ENCODE peak calls at places on chromosomes 16 and 17, in five cellular contexts. One of them, this sample, is unnamed.

GRCh38 chr17:75889454-75889853 is 7.3 kb downstream of the TRIM65 start:
- DNase-seq in K562: no peak
- DNase-seq in AG10803: no peak
- DNase-seq in OCI-LY7: no peak
- DNase-seq in HFFc6: no peak
- DNase-seq in this sample: no peak

GRCh38 chr17:32396343-32396742 is 46.4 kb downstream of the ZNF207 start:
- DNase-seq in OCI-LY7: no peak
- DNase-seq in HFFc6: no peak
- DNase-seq in AG10803: no peak
- DNase-seq in K562: no peak
- DNase-seq in this sample: no peak

GRCh38 chr17:36705651-36706436 is 104.5 kb downstream of the MRM1 start:
- DNase-seq in AG10803: peak
- DNase-seq in HFFc6: peak
- DNase-seq in OCI-LY7: peak
- DNase-seq in K562: peak
- DNase-seq in this sample: peak

GRCh38 chr17:68533887-68534700 is 21.9 kb downstream of the PRKAR1A start:
- DNase-seq in K562: no peak
- DNase-seq in AG10803: peak
- DNase-seq in HFFc6: peak
- DNase-seq in OCI-LY7: peak
- DNase-seq in this sample: no peak

GRCh38 chr17:77400445-77400870 is 259.7 kb downstream of the SEC14L1 start:
- DNase-seq in HFFc6: no peak
- DNase-seq in AG10803: peak
- DNase-seq in K562: peak
- DNase-seq in OCI-LY7: peak
- DNase-seq in this sample: peak

GRCh38 chr16:71467810-71468209 is 5.8 kb upstream of the ZNF23 start:
- DNase-seq in OCI-LY7: peak
- DNase-seq in HFFc6: no peak
- DNase-seq in K562: peak
- DNase-seq in AG10803: no peak
- DNase-seq in this sample: peak

GRCh38 chr17:34252890-34253525 is 2.1 kb upstream of the CCL2 start:
- DNase-seq in OCI-LY7: no peak
- DNase-seq in HFFc6: peak
- DNase-seq in AG10803: peak
- DNase-seq in K562: no peak
- DNase-seq in this sample: no peak

GRCh38 chr16:89000207-89000959 is 23.4 kb upstream of the CBFA2T3 start:
- DNase-seq in OCI-LY7: no peak
- DNase-seq in AG10803: no peak
- DNase-seq in K562: no peak
- DNase-seq in HFFc6: no peak
- DNase-seq in this sample: no peak

GRCh38 chr17:46148247-46148646 is 45.0 kb downstream of the KANSL1 start:
- DNase-seq in AG10803: no peak
- DNase-seq in OCI-LY7: no peak
- DNase-seq in K562: no peak
- DNase-seq in HFFc6: no peak
- DNase-seq in this sample: no peak

GRCh38 chr17:49705254-49705653 is 2.5 kb downstream of the SLC35B1 start:
- DNase-seq in OCI-LY7: no peak
- DNase-seq in K562: no peak
- DNase-seq in HFFc6: no peak
- DNase-seq in AG10803: no peak
- DNase-seq in this sample: no peak

GRCh38 chr17:49707246-49707607 is 537 bp downstream of the SLC35B1 start:
- DNase-seq in K562: peak
- DNase-seq in OCI-LY7: peak
- DNase-seq in AG10803: no peak
- DNase-seq in HFFc6: no peak
- DNase-seq in this sample: no peak

GRCh38 chr17:49703557-49704277 is 4.0 kb downstream of the SLC35B1 start:
- DNase-seq in OCI-LY7: peak
- DNase-seq in HFFc6: peak
- DNase-seq in AG10803: peak
- DNase-seq in K562: peak
- DNase-seq in this sample: peak

GRCh38 chr17:49707608-49708514 is at the start of gene SLC35B1:
- DNase-seq in HFFc6: peak
- DNase-seq in OCI-LY7: peak
- DNase-seq in K562: peak
- DNase-seq in AG10803: peak
- DNase-seq in this sample: peak

DNA sequence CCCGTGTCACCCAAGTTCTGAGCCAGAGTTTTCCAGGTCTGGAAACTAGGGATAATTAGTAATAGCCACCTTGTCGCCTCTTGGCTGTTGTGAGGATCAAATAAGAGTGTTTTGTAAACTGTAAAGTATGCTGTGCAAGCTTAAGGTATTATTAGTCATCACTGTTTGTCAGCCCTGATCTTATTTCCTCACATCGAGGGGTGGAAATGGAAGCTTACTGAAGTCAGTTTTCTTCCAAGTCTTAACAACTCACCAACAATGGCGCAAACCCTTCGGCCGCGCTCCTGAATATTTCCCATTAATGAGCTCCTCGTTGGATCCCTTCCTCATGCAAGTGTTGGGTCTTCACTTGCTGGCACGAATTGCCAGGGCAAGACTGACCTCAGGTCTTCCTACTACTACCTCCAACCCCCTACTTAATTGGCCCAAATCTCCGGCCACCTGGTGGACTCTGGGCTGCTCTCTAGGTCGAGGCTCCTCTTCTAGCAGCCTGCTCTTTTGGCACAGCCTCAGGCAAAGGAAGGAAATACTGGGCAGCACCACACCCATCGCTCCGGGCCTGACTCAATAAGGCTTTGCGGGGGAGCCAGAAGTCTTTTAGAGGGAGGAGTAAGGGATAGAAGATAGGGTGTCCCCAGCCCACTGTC is 874 bp upstream of the SLC35B1 start:
- DNase-seq in HFFc6: no peak
- DNase-seq in OCI-LY7: no peak
- DNase-seq in AG10803: no peak
- DNase-seq in K562: peak
- DNase-seq in this sample: no peak
- TF ChIP-seq CTCF in HFFc6: no peak
- TF ChIP-seq CTCF in OCI-LY7: peak
- TF ChIP-seq CTCF in AG10803: no peak
- TF ChIP-seq CTCF in K562: peak
- TF ChIP-seq CTCF in this sample: no peak

GRCh38 chr17:44384281-44384822 is 5.1 kb downstream of the ITGA2B start:
- DNase-seq in OCI-LY7: no peak
- DNase-seq in HFFc6: no peak
- DNase-seq in AG10803: no peak
- DNase-seq in K562: no peak
- DNase-seq in this sample: no peak

GRCh38 chr17:44386182-44386525 is 3.3 kb downstream of the ITGA2B start:
- DNase-seq in HFFc6: no peak
- DNase-seq in OCI-LY7: no peak
- DNase-seq in AG10803: no peak
- DNase-seq in K562: no peak
- DNase-seq in this sample: no peak

GRCh38 chr17:44384823-44385286 is 4.6 kb downstream of the ITGA2B start:
- DNase-seq in K562: no peak
- DNase-seq in OCI-LY7: no peak
- DNase-seq in AG10803: no peak
- DNase-seq in HFFc6: no peak
- DNase-seq in this sample: peak

GRCh38 chr17:44383861-44384260 is 5.6 kb downstream of the ITGA2B start:
- DNase-seq in K562: no peak
- DNase-seq in OCI-LY7: no peak
- DNase-seq in HFFc6: no peak
- DNase-seq in AG10803: no peak
- DNase-seq in this sample: no peak

GRCh38 chr17:44385287-44386181 is 3.9 kb downstream of the ITGA2B start:
- DNase-seq in OCI-LY7: peak
- DNase-seq in K562: peak
- DNase-seq in HFFc6: peak
- DNase-seq in AG10803: peak
- DNase-seq in this sample: peak
- TF ChIP-seq CTCF in OCI-LY7: peak
- TF ChIP-seq CTCF in K562: peak
- TF ChIP-seq CTCF in HFFc6: peak
- TF ChIP-seq CTCF in AG10803: peak
- TF ChIP-seq CTCF in this sample: peak

DNA sequence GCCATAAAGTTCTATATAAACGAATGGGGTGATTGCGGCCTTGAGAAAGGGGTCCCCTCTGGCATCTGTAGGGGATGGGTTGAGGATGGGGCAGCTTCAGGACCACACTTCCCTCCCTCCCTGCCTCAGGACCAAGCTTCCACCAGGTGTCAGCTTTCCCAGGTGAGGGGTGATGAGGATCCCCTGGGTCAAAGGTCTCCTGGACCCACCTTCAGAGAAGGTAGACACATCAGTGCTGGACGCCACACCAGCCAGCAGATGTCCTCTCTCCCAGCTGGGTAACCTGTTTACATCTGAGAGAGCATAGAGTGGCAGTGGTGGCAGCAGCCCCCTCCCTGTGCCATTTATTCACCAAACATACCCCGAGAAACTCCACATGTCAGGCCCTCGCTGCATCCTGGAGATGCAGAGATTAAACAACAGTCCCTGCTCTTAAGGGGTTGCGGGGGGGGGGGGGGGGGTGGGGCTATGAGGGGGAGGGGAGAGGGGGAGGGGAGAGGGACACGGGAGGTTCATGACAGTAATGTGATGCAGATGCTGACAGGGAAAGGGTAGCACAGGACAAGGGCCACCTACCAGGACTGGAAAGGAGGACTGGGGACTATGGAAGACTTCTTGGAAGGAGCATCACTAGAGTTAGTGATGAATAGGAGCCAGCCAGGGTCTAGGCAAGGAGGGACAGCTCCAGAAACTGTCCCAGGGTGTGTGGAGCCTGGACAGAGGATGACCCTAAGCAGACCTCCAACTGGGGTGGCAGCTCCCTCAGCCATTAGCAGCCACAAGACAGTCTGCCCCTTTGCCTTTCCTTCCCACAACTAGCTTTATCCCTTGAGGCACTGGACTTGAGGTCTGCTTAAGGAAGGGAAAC is 5.0 kb downstream of the PROCA1 start:
- DNase-seq in K562: no peak
- DNase-seq in AG10803: no peak
- DNase-seq in HFFc6: no peak
- DNase-seq in OCI-LY7: no peak
- DNase-seq in this sample: no peak
- TF ChIP-seq CTCF in K562: no peak
- TF ChIP-seq CTCF in AG10803: no peak
- TF ChIP-seq CTCF in HFFc6: no peak
- TF ChIP-seq CTCF in OCI-LY7: no peak
- TF ChIP-seq CTCF in this sample: no peak

DNA sequence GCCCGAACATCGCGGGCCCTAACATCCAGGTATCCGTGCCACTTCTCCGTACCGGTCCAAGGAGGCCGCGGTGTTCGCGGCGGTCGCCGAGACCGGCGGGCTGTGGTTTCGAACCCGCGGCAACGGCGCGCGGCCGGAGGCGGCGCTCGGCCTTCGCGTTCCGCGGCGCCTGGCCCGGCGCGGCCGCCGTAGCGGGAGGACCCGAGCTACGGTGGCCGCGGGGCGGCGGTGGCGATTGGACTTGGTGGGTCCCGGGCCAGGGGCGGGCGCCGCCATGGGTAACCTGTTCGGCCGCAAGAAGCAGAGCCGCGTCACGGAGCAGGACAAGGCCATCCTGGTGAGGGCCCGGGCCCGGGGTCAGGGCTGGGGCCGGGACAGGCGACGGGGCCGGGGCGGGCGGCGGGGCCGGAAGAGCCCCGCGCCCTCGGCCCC is at the start of gene CHMP6:
- DNase-seq in AG10803: peak
- DNase-seq in OCI-LY7: peak
- DNase-seq in K562: peak
- DNase-seq in HFFc6: peak
- DNase-seq in this sample: peak
- TF ChIP-seq CTCF in AG10803: peak
- TF ChIP-seq CTCF in OCI-LY7: no peak
- TF ChIP-seq CTCF in K562: no peak
- TF ChIP-seq CTCF in HFFc6: peak
- TF ChIP-seq CTCF in this sample: no peak

DNA sequence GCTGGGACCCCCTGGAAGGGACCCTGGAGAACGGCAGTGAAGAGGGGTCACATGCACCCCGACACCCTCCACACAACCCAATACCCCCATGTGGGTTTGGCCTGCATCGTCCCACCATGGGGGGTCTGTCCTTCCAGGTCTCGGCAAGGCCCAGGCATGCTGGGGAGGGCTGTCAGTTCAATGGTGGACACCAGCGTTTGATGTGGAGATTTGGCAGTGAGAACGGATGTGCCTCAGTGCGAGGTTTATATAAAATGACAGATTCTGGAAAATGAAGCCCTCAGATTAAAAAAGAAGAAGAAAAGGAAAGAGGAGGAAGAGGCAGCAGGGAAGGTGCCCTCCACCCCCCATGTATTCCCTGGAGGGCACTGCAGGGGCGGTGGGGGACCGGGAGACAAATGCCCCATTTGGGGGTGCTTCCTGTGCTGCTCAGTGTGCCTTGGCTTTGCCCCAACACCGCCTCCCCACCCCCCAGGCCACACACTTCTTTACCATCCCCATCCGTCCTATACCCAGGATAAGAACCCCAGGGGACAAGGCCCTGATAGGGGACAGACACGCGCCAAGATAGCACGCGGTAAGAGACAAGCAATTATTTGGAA is 21.1 kb downstream of the RBFOX3 start:
- DNase-seq in K562: no peak
- DNase-seq in OCI-LY7: no peak
- DNase-seq in HFFc6: no peak
- DNase-seq in AG10803: no peak
- DNase-seq in this sample: no peak
- TF ChIP-seq CTCF in K562: no peak
- TF ChIP-seq CTCF in OCI-LY7: no peak
- TF ChIP-seq CTCF in HFFc6: no peak
- TF ChIP-seq CTCF in AG10803: no peak
- TF ChIP-seq CTCF in this sample: no peak

This sample was measured in GM13976.